ENCODE peak calls at places on chromosomes 12 and 14, in seven cellular contexts. F is tibial artery, K is HFF-Myc, P is foreskin fibroblast, Q is dorsolateral prefrontal cortex, J is RWPE2, W is astrocyte of the cerebellum. V is an unnamed sample.

GRCh38 chr14:35988972-35989690 is 163.0 kb downstream of the BRMS1L start:
- DNase-seq in W (no peak), Q (no peak), F (no peak), P (no peak), K (no peak), J (no peak), V (no peak)

GRCh38 chr14:94761348-94761998 is 8.4 kb downstream of the GSC start:
- DNase-seq in J (no peak), Q (no peak), P (no peak), F (no peak), W (no peak), K (no peak), V (no peak)

GRCh38 chr14:60514378-60515243 is 5.7 kb downstream of the SIX6 start:
- DNase-seq in Q (no peak), K (no peak), J (no peak), P (peak), W (no peak), F (peak), V (no peak)

GRCh38 chr14:41558527-41558926 is 48.1 kb upstream of the LRFN5 start:
- DNase-seq in F (no peak), J (no peak), P (no peak), Q (no peak), K (no peak), W (no peak), V (no peak)

GRCh38 chr12:18158774-18159557 is 69.0 kb upstream of the RERGL start:
- DNase-seq in J (no peak), F (no peak), W (no peak), K (peak), P (peak), Q (no peak), V (no peak)

GRCh38 chr14:34301107-34301734 is 160.8 kb downstream of the SPTSSA start:
- DNase-seq in K (peak), P (peak), F (no peak), Q (no peak), J (no peak), W (peak), V (no peak)

GRCh38 chr14:61653507-61653906 is 41.8 kb upstream of the HIF1A start:
- DNase-seq in P (peak), F (no peak), J (peak), K (peak), W (no peak), Q (no peak), V (no peak)

GRCh38 chr12:94445662-94446061 is 14.0 kb downstream of the CEP83 start:
- DNase-seq in P (no peak), Q (no peak), F (no peak), W (no peak), J (no peak), K (no peak), V (no peak)

GRCh38 chr12:24020391-24021163 is 71.1 kb upstream of the SOX5 start:
- DNase-seq in Q (no peak), J (no peak), P (no peak), W (no peak), K (no peak), F (no peak), V (no peak)

GRCh38 chr12:93361159-93361919 is 16.4 kb upstream of the NUDT4 start:
- DNase-seq in K (no peak), F (no peak), Q (peak), P (no peak), J (no peak), W (peak), V (no peak)

GRCh38 chr12:52390739-52391617 is 5.5 kb upstream of the KRT84 start:
- DNase-seq in W (no peak), J (no peak), F (no peak), P (peak), K (no peak), Q (no peak), V (no peak)

GRCh38 chr12:91967590-91967989 is 178.1 kb downstream of the BTG1 start:
- DNase-seq in P (peak), Q (no peak), F (no peak), K (no peak), W (no peak), J (no peak), V (no peak)

GRCh38 chr12:121921106-121921505 is 2.7 kb downstream of the CFAP251 start:
- DNase-seq in P (no peak), Q (no peak), J (no peak), K (no peak), W (no peak), F (no peak), V (no peak)

GRCh38 chr12:121917950-121918678 is at the start of gene CFAP251:
- DNase-seq in W (peak), K (peak), J (peak), F (peak), Q (peak), P (peak), V (peak)

GRCh38 chr12:121915841-121916321 is 2.5 kb upstream of the CFAP251 start:
- DNase-seq in W (no peak), Q (no peak), F (no peak), J (no peak), K (no peak), P (peak), V (no peak)

GRCh38 chr12:121916719-121917118 is 1.7 kb upstream of the CFAP251 start:
- DNase-seq in P (peak), J (no peak), F (no peak), Q (no peak), K (no peak), W (no peak), V (no peak)

GRCh38 chr12:121918679-121919038 is 267 bp downstream of the CFAP251 start:
- DNase-seq in F (no peak), K (no peak), Q (no peak), J (no peak), P (no peak), W (no peak), V (no peak)
- H3K4me3 ChIP-seq in F (peak), K (peak), Q (peak), J (peak), P (no peak), W (peak), V (peak)

DNA sequence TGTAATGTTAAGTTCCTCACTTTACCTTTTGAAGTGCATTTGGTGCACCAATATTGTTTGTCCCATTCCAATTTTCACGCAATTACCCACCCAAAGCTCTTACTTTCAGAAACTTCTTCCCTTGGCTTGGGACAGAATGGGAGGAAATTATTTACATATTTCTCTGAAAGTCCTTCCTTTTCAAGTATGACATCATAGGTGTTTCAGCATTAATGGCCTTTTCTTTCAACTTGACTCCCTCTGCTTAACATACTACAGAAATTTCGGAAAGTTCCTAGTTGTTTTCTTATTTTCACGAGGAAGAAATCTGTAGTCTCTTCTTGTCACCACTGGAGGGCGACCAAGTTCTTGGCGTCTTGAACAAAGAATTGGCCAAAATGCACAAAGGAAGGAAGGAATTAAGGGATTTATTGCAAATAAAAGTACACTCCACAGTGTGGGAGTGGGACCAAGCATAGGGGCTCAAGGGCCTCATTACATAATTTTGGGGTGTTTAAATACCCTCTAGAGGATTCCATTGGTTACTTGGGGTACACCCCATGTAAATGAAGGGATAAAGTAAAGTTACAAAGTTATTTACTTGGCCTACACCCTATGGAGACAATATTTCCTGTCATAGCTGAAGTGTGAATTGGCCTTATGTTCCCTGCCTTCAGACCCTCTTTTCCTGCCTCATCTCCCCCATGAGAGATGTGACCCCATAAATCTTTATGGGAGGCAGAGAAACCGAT is 70.5 kb downstream of the RPL10L start:
- DNase-seq in W (peak), F (no peak), Q (no peak), P (peak), K (no peak), J (no peak), V (no peak)
- TF ChIP-seq CTCF in W (peak), F (no peak), Q (peak), P (peak), K (peak), J (peak), V (no peak)

GRCh38 chr12:84161296-84161695 is 751.3 kb downstream of the SLC6A15 start:
- DNase-seq in F (no peak), W (no peak), K (no peak), P (peak), J (no peak), Q (no peak), V (no peak)
- H3K4me3 ChIP-seq in F (no peak), W (no peak), K (no peak), P (no peak), J (no peak), Q (no peak), V (no peak)

DNA sequence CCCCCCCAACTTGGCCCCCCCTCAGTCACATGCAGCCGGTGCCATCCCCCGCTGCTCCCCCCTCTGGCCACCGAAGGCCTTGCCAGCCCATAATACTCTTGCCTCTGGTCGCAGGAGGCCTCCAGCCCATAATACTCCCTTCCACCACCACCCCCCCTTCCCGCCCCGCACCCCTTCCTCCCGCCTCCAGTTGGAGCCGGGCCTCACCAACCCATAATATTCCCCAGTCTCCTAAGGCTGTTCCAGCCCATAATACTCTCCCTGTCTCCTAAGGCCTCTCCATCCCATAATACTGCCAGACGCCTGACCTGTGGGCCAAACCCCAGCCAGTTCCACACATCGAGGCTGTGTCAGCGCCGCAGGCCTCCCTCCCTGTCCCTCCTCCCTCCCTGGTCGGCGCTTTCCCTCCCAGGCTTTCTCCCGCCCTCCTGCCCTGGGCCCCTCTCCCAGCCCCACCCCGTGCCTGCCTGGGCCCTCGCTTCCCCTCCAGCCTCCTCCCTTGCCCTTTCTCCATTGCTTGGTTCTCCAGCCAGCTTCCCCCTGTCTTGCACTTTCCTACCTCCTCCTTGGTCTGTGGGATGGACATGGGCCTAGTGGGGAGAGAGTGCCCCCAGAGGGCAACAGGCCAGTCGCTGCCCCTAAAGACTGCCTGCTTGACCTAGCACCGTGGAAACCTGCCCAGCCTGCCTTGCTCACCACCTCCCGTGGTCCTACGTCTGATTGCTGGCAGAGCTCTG is 6.8 kb upstream of the CHD4 start:
- DNase-seq in W (peak), Q (peak), J (peak), P (peak), F (peak), K (peak), V (peak)
- TF ChIP-seq CTCF in W (peak), Q (peak), J (peak), P (no peak), F (no peak), K (no peak), V (peak)

GRCh38 chr12:123149088-123149827 is 1.6 kb downstream of the PITPNM2 start:
- DNase-seq in J (no peak), Q (no peak), P (peak), W (no peak), K (no peak), F (no peak), V (no peak)
- H3K4me3 ChIP-seq in J (no peak), Q (peak), P (peak), W (peak), K (no peak), F (peak), V (no peak)

GRCh38 chr14:54329082-54329695 is 67.6 kb upstream of the CDKN3 start:
- DNase-seq in P (peak), W (peak), J (no peak), F (no peak), Q (no peak), K (peak), V (peak)
- TF ChIP-seq CTCF in P (peak), W (peak), J (peak), F (peak), Q (peak), K (peak), V (peak)

GRCh38 chr14:22433059-22433458 is 156.0 kb downstream of the DAD1 start:
- DNase-seq in W (no peak), K (no peak), P (no peak), J (no peak), F (no peak), Q (no peak), V (no peak)
- H3K4me3 ChIP-seq in W (no peak), K (no peak), P (no peak), J (no peak), F (no peak), Q (no peak), V (no peak)

DNA sequence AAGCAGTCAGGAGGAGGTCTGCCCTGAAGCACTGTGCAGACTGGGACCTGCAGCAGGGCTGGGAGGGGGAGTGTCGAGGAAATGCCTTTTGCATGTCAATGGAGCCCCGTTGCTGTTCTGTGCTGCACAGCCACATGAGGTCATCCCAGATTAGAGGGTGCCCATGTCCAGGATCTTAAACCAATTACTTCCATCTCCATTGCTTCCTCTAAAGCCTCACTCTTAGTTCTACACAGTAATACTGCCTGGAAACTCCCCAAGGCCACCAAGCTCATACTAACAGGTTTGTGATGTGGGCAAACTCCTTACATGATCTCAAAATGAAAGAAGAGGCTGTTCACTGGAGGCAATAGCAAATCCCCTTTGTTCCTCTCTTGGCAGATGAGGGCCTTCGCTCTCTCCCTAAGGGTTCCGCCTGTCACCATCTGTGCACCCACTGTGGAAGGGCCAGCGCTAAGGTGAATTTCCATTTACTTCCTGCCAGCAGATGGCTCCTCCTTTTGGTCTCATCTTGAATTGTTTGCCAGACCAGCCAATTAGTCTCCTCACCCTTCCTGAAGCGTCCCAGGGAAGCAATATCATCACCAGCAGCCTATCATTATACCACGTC is 35.4 kb upstream of the LTA4H start:
- DNase-seq in W (no peak), Q (no peak), K (no peak), F (no peak), J (no peak), P (peak), V (no peak)
- TF ChIP-seq CTCF in W (no peak), Q (peak), K (peak), F (no peak), J (peak), P (peak), V (no peak)

DNA sequence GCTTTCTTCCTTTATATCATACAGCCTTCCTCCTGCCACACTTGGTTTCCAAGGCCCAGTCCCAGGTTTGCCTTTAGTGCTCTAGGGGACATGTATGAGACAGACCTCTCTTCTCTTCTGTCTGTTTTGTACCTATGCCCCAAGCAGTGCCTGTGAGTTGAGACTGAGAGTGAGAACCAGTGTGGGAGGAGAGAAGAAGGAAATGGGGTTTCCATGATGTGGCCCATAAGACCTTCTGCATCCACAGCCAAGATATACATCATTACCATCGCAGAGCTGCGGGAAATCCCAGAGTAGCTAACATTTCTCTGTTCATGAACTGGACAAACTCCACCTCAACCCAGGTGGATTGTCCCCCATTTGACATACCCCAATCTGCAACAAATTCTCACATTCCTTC is 2.8 kb downstream of the TESPA1 start:
- DNase-seq in P (no peak), W (no peak), K (no peak), Q (no peak), F (no peak), J (no peak), V (no peak)
- H3K4me3 ChIP-seq in P (no peak), W (no peak), K (no peak), Q (no peak), F (no peak), J (no peak), V (no peak)

V was measured in AG04449.